ENCODE peak calls at places on chromosomes 7 and 10, in four cellular contexts. One of them, this sample, is unnamed.

GRCh38 chr7:156614434-156615264 is 25.9 kb upstream of the RNF32 start:
- DNase-seq in A673: no peak
- DNase-seq in cardiac muscle cell: no peak
- DNase-seq in WERI-Rb-1: no peak
- DNase-seq in this sample: no peak

GRCh38 chr7:156764016-156764669 is 123.6 kb downstream of the RNF32 start:
- DNase-seq in WERI-Rb-1: peak
- DNase-seq in A673: peak
- DNase-seq in cardiac muscle cell: peak
- DNase-seq in this sample: no peak

GRCh38 chr10:34145751-34146150 is 669.3 kb downstream of the PARD3 start:
- DNase-seq in cardiac muscle cell: no peak
- DNase-seq in WERI-Rb-1: no peak
- DNase-seq in A673: no peak
- DNase-seq in this sample: no peak

GRCh38 chr10:86768431-86768830 is 12.0 kb downstream of the BMPR1A start:
- DNase-seq in A673: no peak
- DNase-seq in cardiac muscle cell: no peak
- DNase-seq in WERI-Rb-1: no peak
- DNase-seq in this sample: no peak

GRCh38 chr10:125316436-125316835 is 156.1 kb upstream of the CTBP2 start:
- DNase-seq in cardiac muscle cell: no peak
- DNase-seq in WERI-Rb-1: no peak
- DNase-seq in A673: no peak
- DNase-seq in this sample: no peak

GRCh38 chr7:47100815-47101435 is 481.0 kb downstream of the TNS3 start:
- DNase-seq in WERI-Rb-1: peak
- DNase-seq in A673: peak
- DNase-seq in cardiac muscle cell: peak
- DNase-seq in this sample: no peak

GRCh38 chr10:5317547-5318107 is 47.1 kb upstream of the UCN3 start:
- DNase-seq in cardiac muscle cell: no peak
- DNase-seq in WERI-Rb-1: no peak
- DNase-seq in A673: peak
- DNase-seq in this sample: no peak

GRCh38 chr7:5255832-5256231 is 26.9 kb upstream of the SLC29A4 start:
- DNase-seq in cardiac muscle cell: no peak
- DNase-seq in WERI-Rb-1: no peak
- DNase-seq in A673: no peak
- DNase-seq in this sample: no peak

GRCh38 chr7:147070886-147071285 is 954.3 kb downstream of the CNTNAP2 start:
- DNase-seq in A673: no peak
- DNase-seq in WERI-Rb-1: no peak
- DNase-seq in cardiac muscle cell: no peak
- DNase-seq in this sample: no peak

GRCh38 chr7:136342221-136342620 is 365.1 kb upstream of the MTPN start:
- DNase-seq in A673: no peak
- DNase-seq in WERI-Rb-1: no peak
- DNase-seq in cardiac muscle cell: no peak
- DNase-seq in this sample: no peak

GRCh38 chr10:132883391-132883881 is 58.9 kb downstream of the CFAP46 start:
- DNase-seq in cardiac muscle cell: no peak
- DNase-seq in WERI-Rb-1: no peak
- DNase-seq in A673: no peak
- DNase-seq in this sample: no peak

GRCh38 chr10:21318768-21319167 is 206.7 kb downstream of the SKIDA1 start:
- DNase-seq in A673: no peak
- DNase-seq in cardiac muscle cell: peak
- DNase-seq in WERI-Rb-1: no peak
- DNase-seq in this sample: no peak

GRCh38 chr7:33805630-33806233 is 99.6 kb upstream of the BMPER start:
- DNase-seq in cardiac muscle cell: no peak
- DNase-seq in A673: no peak
- DNase-seq in WERI-Rb-1: no peak
- DNase-seq in this sample: no peak

GRCh38 chr10:118195729-118196128 is 146.4 kb downstream of the FAM204A start:
- DNase-seq in A673: no peak
- DNase-seq in WERI-Rb-1: no peak
- DNase-seq in cardiac muscle cell: no peak
- DNase-seq in this sample: no peak

GRCh38 chr10:98405422-98405821 is 9.6 kb downstream of the PYROXD2 start:
- DNase-seq in cardiac muscle cell: no peak
- DNase-seq in A673: no peak
- DNase-seq in WERI-Rb-1: no peak
- DNase-seq in this sample: no peak

GRCh38 chr7:28623863-28624262 is 211.5 kb downstream of the CREB5 start:
- DNase-seq in WERI-Rb-1: no peak
- DNase-seq in cardiac muscle cell: no peak
- DNase-seq in A673: no peak
- DNase-seq in this sample: no peak

GRCh38 chr10:78568664-78569063 is 500.1 kb upstream of the ZMIZ1 start:
- DNase-seq in WERI-Rb-1: no peak
- DNase-seq in cardiac muscle cell: no peak
- DNase-seq in A673: no peak
- DNase-seq in this sample: no peak

GRCh38 chr7:48083114-48083830 is 5.8 kb upstream of the UPP1 start:
- DNase-seq in cardiac muscle cell: no peak
- DNase-seq in A673: no peak
- DNase-seq in WERI-Rb-1: no peak
- DNase-seq in this sample: no peak

GRCh38 chr7:43569424-43569823 is 13.5 kb upstream of the STK17A start:
- DNase-seq in WERI-Rb-1: no peak
- DNase-seq in cardiac muscle cell: no peak
- DNase-seq in A673: no peak
- DNase-seq in this sample: no peak

GRCh38 chr7:29622335-29623265 is 59.0 kb downstream of the PRR15 start:
- DNase-seq in A673: peak
- DNase-seq in WERI-Rb-1: no peak
- DNase-seq in cardiac muscle cell: no peak
- DNase-seq in this sample: no peak

GRCh38 chr10:24008164-24009066 is 200.5 kb upstream of the KIAA1217 start:
- DNase-seq in cardiac muscle cell: peak
- DNase-seq in WERI-Rb-1: no peak
- DNase-seq in A673: peak
- DNase-seq in this sample: no peak

GRCh38 chr10:88620441-88620840 is 33.9 kb downstream of the LIPJ start:
- DNase-seq in A673: no peak
- DNase-seq in cardiac muscle cell: no peak
- DNase-seq in WERI-Rb-1: no peak
- DNase-seq in this sample: no peak

GRCh38 chr7:830069-830468 is 2.2 kb upstream of the SUN1 start:
- DNase-seq in A673: no peak
- DNase-seq in WERI-Rb-1: no peak
- DNase-seq in cardiac muscle cell: no peak
- DNase-seq in this sample: no peak
- H3K27ac ChIP-seq in A673: peak
- H3K27ac ChIP-seq in WERI-Rb-1: no peak
- H3K27ac ChIP-seq in cardiac muscle cell: peak
- H3K27ac ChIP-seq in this sample: no peak

GRCh38 chr10:113007343-113007771 is 57.3 kb downstream of the TCF7L2 start:
- DNase-seq in cardiac muscle cell: no peak
- DNase-seq in A673: no peak
- DNase-seq in WERI-Rb-1: no peak
- DNase-seq in this sample: no peak
- H3K27ac ChIP-seq in cardiac muscle cell: no peak
- H3K27ac ChIP-seq in A673: no peak
- H3K27ac ChIP-seq in WERI-Rb-1: no peak
- H3K27ac ChIP-seq in this sample: no peak

DNA sequence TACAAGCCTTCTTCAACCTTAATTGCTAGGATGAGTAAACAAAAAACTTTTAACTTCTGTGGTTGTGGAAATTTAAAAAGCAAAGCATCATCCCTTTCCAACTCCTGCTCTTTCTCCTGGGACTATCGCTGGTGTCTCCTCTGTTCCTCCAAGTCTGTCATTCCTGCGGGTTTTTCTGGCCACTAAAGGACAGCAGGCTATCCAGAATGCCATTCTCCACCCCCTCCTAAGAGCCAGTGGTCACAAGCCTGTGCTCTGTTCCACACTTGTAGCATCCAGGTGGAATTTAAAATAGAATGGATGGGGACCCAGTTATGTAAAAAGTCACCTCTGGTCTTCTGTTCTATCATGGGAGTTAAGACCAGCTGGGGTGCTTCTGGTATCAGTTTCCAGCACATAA is 5.3 kb upstream of the WNT16 start:
- DNase-seq in A673: no peak
- DNase-seq in cardiac muscle cell: no peak
- DNase-seq in WERI-Rb-1: no peak
- DNase-seq in this sample: no peak
- H3K27ac ChIP-seq in A673: no peak
- H3K27ac ChIP-seq in cardiac muscle cell: no peak
- H3K27ac ChIP-seq in WERI-Rb-1: no peak
- H3K27ac ChIP-seq in this sample: no peak

DNA sequence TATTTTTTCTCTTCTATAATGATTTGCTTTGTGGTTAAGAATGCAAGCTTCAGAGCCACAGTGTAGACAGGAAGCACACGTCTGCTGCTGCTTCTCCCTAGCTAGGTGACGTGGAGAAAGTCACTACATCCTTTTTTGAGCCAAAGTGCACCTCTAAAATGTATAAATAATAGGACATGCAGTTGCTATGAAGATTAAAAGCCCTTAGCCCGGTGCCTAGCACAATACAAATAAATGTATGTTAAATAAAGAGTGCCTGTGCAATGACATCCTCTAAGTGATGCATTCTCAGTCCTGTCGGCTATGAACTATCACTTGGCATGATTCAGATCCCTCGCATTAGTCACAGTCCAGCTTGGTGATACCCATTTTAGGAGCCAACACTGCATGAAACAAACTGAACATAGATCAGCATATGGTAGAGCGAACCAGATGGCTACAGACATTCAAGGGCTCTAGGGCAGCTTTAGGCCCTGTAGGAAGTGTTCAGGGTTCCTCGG is 4.8 kb upstream of the TRDMT1 start:
- DNase-seq in cardiac muscle cell: no peak
- DNase-seq in WERI-Rb-1: no peak
- DNase-seq in A673: no peak
- DNase-seq in this sample: no peak
- H3K27ac ChIP-seq in cardiac muscle cell: no peak
- H3K27ac ChIP-seq in WERI-Rb-1: no peak
- H3K27ac ChIP-seq in A673: no peak
- H3K27ac ChIP-seq in this sample: no peak

GRCh38 chr7:42065942-42066341 is 171.1 kb downstream of the GLI3 start:
- DNase-seq in WERI-Rb-1: no peak
- DNase-seq in cardiac muscle cell: no peak
- DNase-seq in A673: no peak
- DNase-seq in this sample: no peak

GRCh38 chr7:42069625-42070024 is 167.4 kb downstream of the GLI3 start:
- DNase-seq in WERI-Rb-1: no peak
- DNase-seq in A673: no peak
- DNase-seq in cardiac muscle cell: no peak
- DNase-seq in this sample: no peak

GRCh38 chr7:42071372-42072261 is 165.4 kb downstream of the GLI3 start:
- DNase-seq in cardiac muscle cell: peak
- DNase-seq in A673: peak
- DNase-seq in WERI-Rb-1: peak
- DNase-seq in this sample: no peak

GRCh38 chr7:42070068-42070467 is 166.9 kb downstream of the GLI3 start:
- DNase-seq in WERI-Rb-1: no peak
- DNase-seq in A673: no peak
- DNase-seq in cardiac muscle cell: no peak
- DNase-seq in this sample: no peak

DNA sequence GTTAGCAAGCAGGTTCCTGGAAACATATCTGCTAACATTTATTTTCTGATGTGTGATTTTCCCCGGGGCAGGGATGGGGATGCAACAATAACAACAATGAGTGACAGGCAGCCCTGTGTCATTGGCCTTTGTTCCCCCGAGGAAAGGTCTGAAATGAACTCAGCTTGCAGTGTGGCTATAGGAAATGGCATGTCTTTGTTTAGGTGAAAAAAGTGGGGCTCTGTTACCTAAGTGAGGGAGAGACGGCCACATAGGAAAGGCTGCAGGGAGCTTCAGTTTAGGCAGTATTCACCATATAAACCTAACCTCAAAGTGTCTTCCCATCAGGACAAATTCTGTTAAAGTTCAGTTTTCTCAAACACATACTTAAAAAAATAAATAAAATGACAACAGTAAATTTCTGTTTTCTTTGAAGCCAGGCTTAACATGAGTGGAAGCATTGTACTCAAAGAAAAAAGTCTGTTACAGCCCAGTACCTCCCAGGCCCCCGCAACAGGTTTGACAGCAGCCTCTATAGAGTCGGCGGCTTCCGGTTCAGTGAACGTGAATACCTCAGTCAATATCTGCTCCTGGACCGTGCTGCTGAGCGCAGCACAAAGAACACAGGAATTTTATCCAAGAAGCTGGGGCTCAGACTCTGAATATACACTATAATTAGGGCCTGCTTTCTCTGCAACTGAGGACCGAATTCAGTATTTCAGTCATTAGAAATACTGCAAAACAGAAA is 168.3 kb downstream of the GLI3 start:
- DNase-seq in WERI-Rb-1: no peak
- DNase-seq in cardiac muscle cell: peak
- DNase-seq in A673: no peak
- DNase-seq in this sample: no peak
- H3K27ac ChIP-seq in WERI-Rb-1: no peak
- H3K27ac ChIP-seq in cardiac muscle cell: no peak
- H3K27ac ChIP-seq in A673: no peak
- H3K27ac ChIP-seq in this sample: peak

GRCh38 chr10:95415631-95416031 is 124.8 kb upstream of the PDLIM1 start:
- DNase-seq in cardiac muscle cell: no peak
- DNase-seq in A673: no peak
- DNase-seq in WERI-Rb-1: no peak
- DNase-seq in this sample: no peak

GRCh38 chr10:95416973-95417372 is 126.2 kb upstream of the PDLIM1 start:
- DNase-seq in WERI-Rb-1: no peak
- DNase-seq in cardiac muscle cell: no peak
- DNase-seq in A673: no peak
- DNase-seq in this sample: no peak

GRCh38 chr10:95414844-95415545 is 124.2 kb upstream of the PDLIM1 start:
- DNase-seq in cardiac muscle cell: no peak
- DNase-seq in WERI-Rb-1: no peak
- DNase-seq in A673: no peak
- DNase-seq in this sample: no peak

GRCh38 chr10:95414016-95414830 is 123.4 kb upstream of the PDLIM1 start:
- DNase-seq in A673: no peak
- DNase-seq in WERI-Rb-1: no peak
- DNase-seq in cardiac muscle cell: no peak
- DNase-seq in this sample: no peak

GRCh38 chr10:95416270-95416669 is 125.5 kb upstream of the PDLIM1 start:
- DNase-seq in WERI-Rb-1: no peak
- DNase-seq in cardiac muscle cell: no peak
- DNase-seq in A673: no peak
- DNase-seq in this sample: no peak
- H3K27ac ChIP-seq in WERI-Rb-1: no peak
- H3K27ac ChIP-seq in cardiac muscle cell: no peak
- H3K27ac ChIP-seq in A673: no peak
- H3K27ac ChIP-seq in this sample: peak